ENCODE peak calls at places on chromosome 19, in six cellular contexts. One of them, this sample, is unnamed.

GRCh38 chr19:33671211-33671610 is 49.5 kb downstream of the CHST8 start:
- DNase-seq in LNCaP clone FGC: no peak
- DNase-seq in endothelial cell: no peak
- DNase-seq in RWPE1: no peak
- DNase-seq in GM23338: no peak
- DNase-seq in OCI-LY7: no peak
- DNase-seq in this sample: no peak

GRCh38 chr19:30718728-30719127 is 346.5 kb downstream of the ZNF536 start:
- DNase-seq in LNCaP clone FGC: no peak
- DNase-seq in GM23338: no peak
- DNase-seq in OCI-LY7: no peak
- DNase-seq in endothelial cell: no peak
- DNase-seq in RWPE1: peak
- DNase-seq in this sample: no peak

GRCh38 chr19:43446746-43447489 is 18.5 kb downstream of the LYPD3 start:
- DNase-seq in LNCaP clone FGC: no peak
- DNase-seq in OCI-LY7: peak
- DNase-seq in GM23338: peak
- DNase-seq in endothelial cell: peak
- DNase-seq in RWPE1: peak
- DNase-seq in this sample: peak

GRCh38 chr19:10111405-10111811 is at the start of gene P2RY11:
- DNase-seq in OCI-LY7: no peak
- DNase-seq in RWPE1: no peak
- DNase-seq in GM23338: no peak
- DNase-seq in endothelial cell: no peak
- DNase-seq in LNCaP clone FGC: no peak
- DNase-seq in this sample: peak

GRCh38 chr19:47745010-47745901 is at the start of gene NOP53:
- DNase-seq in RWPE1: peak
- DNase-seq in LNCaP clone FGC: peak
- DNase-seq in GM23338: peak
- DNase-seq in endothelial cell: peak
- DNase-seq in OCI-LY7: peak
- DNase-seq in this sample: peak

GRCh38 chr19:413756-414420 is 4.9 kb upstream of the C2CD4C start:
- DNase-seq in LNCaP clone FGC: no peak
- DNase-seq in OCI-LY7: no peak
- DNase-seq in endothelial cell: no peak
- DNase-seq in RWPE1: no peak
- DNase-seq in GM23338: no peak
- DNase-seq in this sample: no peak

GRCh38 chr19:28577666-28578065 is 635.3 kb downstream of the UQCRFS1 start:
- DNase-seq in endothelial cell: no peak
- DNase-seq in RWPE1: no peak
- DNase-seq in OCI-LY7: no peak
- DNase-seq in GM23338: no peak
- DNase-seq in LNCaP clone FGC: no peak
- DNase-seq in this sample: no peak

GRCh38 chr19:58396691-58397532 is 1.5 kb downstream of the RNF225 start:
- DNase-seq in OCI-LY7: no peak
- DNase-seq in GM23338: peak
- DNase-seq in RWPE1: no peak
- DNase-seq in endothelial cell: no peak
- DNase-seq in LNCaP clone FGC: no peak
- DNase-seq in this sample: no peak

GRCh38 chr19:45881909-45882528 is 3.9 kb downstream of the IRF2BP1 start:
- DNase-seq in LNCaP clone FGC: no peak
- DNase-seq in endothelial cell: no peak
- DNase-seq in GM23338: peak
- DNase-seq in RWPE1: no peak
- DNase-seq in OCI-LY7: peak
- DNase-seq in this sample: no peak

GRCh38 chr19:10417598-10418280 is 2.6 kb upstream of the PDE4A start:
- DNase-seq in OCI-LY7: peak
- DNase-seq in LNCaP clone FGC: no peak
- DNase-seq in endothelial cell: no peak
- DNase-seq in RWPE1: no peak
- DNase-seq in GM23338: peak
- DNase-seq in this sample: no peak

GRCh38 chr19:16327911-16328823 is 3.5 kb downstream of the KLF2 start:
- DNase-seq in endothelial cell: no peak
- DNase-seq in LNCaP clone FGC: no peak
- DNase-seq in OCI-LY7: peak
- DNase-seq in GM23338: no peak
- DNase-seq in RWPE1: peak
- DNase-seq in this sample: no peak

GRCh38 chr19:35665604-35666003 is 713 bp upstream of the UPK1A start:
- DNase-seq in OCI-LY7: no peak
- DNase-seq in GM23338: no peak
- DNase-seq in LNCaP clone FGC: no peak
- DNase-seq in endothelial cell: no peak
- DNase-seq in RWPE1: no peak
- DNase-seq in this sample: no peak

GRCh38 chr19:43572172-43572588 is 3.1 kb downstream of the XRCC1 start:
- DNase-seq in OCI-LY7: no peak
- DNase-seq in endothelial cell: no peak
- DNase-seq in GM23338: no peak
- DNase-seq in RWPE1: no peak
- DNase-seq in LNCaP clone FGC: no peak
- DNase-seq in this sample: no peak

GRCh38 chr19:709965-710714 is 1.4 kb downstream of the PALM start:
- DNase-seq in OCI-LY7: no peak
- DNase-seq in RWPE1: no peak
- DNase-seq in endothelial cell: no peak
- DNase-seq in LNCaP clone FGC: no peak
- DNase-seq in GM23338: no peak
- DNase-seq in this sample: no peak

GRCh38 chr19:30206187-30206586 is 166.0 kb upstream of the ZNF536 start:
- DNase-seq in OCI-LY7: no peak
- DNase-seq in GM23338: no peak
- DNase-seq in LNCaP clone FGC: no peak
- DNase-seq in RWPE1: no peak
- DNase-seq in endothelial cell: no peak
- DNase-seq in this sample: no peak

GRCh38 chr19:56405062-56405461 is 930 bp downstream of the ZNF583 start:
- DNase-seq in RWPE1: no peak
- DNase-seq in GM23338: no peak
- DNase-seq in OCI-LY7: no peak
- DNase-seq in LNCaP clone FGC: no peak
- DNase-seq in endothelial cell: no peak
- DNase-seq in this sample: no peak

GRCh38 chr19:29410974-29411615 is 114.7 kb upstream of the VSTM2B start:
- DNase-seq in LNCaP clone FGC: no peak
- DNase-seq in OCI-LY7: no peak
- DNase-seq in GM23338: no peak
- DNase-seq in endothelial cell: no peak
- DNase-seq in RWPE1: no peak
- DNase-seq in this sample: no peak

GRCh38 chr19:16085115-16085514 is 8.8 kb downstream of the TPM4 start:
- DNase-seq in RWPE1: no peak
- DNase-seq in GM23338: no peak
- DNase-seq in LNCaP clone FGC: no peak
- DNase-seq in OCI-LY7: no peak
- DNase-seq in endothelial cell: no peak
- DNase-seq in this sample: no peak

GRCh38 chr19:23999821-24000610 is 85.3 kb downstream of the ZNF726 start:
- DNase-seq in OCI-LY7: no peak
- DNase-seq in GM23338: no peak
- DNase-seq in endothelial cell: no peak
- DNase-seq in LNCaP clone FGC: no peak
- DNase-seq in RWPE1: peak
- DNase-seq in this sample: no peak

GRCh38 chr19:39059302-39059701 is 24.9 kb upstream of the ACP7 start:
- DNase-seq in endothelial cell: no peak
- DNase-seq in GM23338: no peak
- DNase-seq in OCI-LY7: no peak
- DNase-seq in LNCaP clone FGC: no peak
- DNase-seq in RWPE1: no peak
- DNase-seq in this sample: no peak

GRCh38 chr19:50601407-50602088 is 33.3 kb upstream of the LRRC4B start:
- DNase-seq in OCI-LY7: no peak
- DNase-seq in LNCaP clone FGC: no peak
- DNase-seq in GM23338: no peak
- DNase-seq in endothelial cell: no peak
- DNase-seq in RWPE1: no peak
- DNase-seq in this sample: no peak

GRCh38 chr19:35822579-35822978 is 9.9 kb upstream of the PRODH2 start:
- DNase-seq in endothelial cell: no peak
- DNase-seq in OCI-LY7: no peak
- DNase-seq in RWPE1: no peak
- DNase-seq in LNCaP clone FGC: no peak
- DNase-seq in GM23338: no peak
- DNase-seq in this sample: no peak

GRCh38 chr19:35545855-35546381 is 492 bp downstream of the TMEM147 start:
- DNase-seq in GM23338: peak
- DNase-seq in LNCaP clone FGC: no peak
- DNase-seq in OCI-LY7: peak
- DNase-seq in RWPE1: peak
- DNase-seq in endothelial cell: peak
- DNase-seq in this sample: peak

GRCh38 chr19:13121551-13122274 is 3.6 kb downstream of the NACC1 start:
- DNase-seq in endothelial cell: no peak
- DNase-seq in LNCaP clone FGC: no peak
- DNase-seq in RWPE1: no peak
- DNase-seq in OCI-LY7: no peak
- DNase-seq in GM23338: no peak
- DNase-seq in this sample: no peak

GRCh38 chr19:35348909-35349611 is 1.4 kb downstream of the FFAR1 start:
- DNase-seq in GM23338: peak
- DNase-seq in endothelial cell: no peak
- DNase-seq in LNCaP clone FGC: no peak
- DNase-seq in OCI-LY7: peak
- DNase-seq in RWPE1: no peak
- DNase-seq in this sample: no peak

GRCh38 chr19:29014857-29015436 is 198.0 kb downstream of the UQCRFS1 start:
- DNase-seq in GM23338: peak
- DNase-seq in OCI-LY7: no peak
- DNase-seq in RWPE1: no peak
- DNase-seq in endothelial cell: no peak
- DNase-seq in LNCaP clone FGC: no peak
- DNase-seq in this sample: no peak

GRCh38 chr19:46355991-46356669 is 9.2 kb downstream of the PPP5C start:
- DNase-seq in RWPE1: no peak
- DNase-seq in OCI-LY7: no peak
- DNase-seq in endothelial cell: no peak
- DNase-seq in GM23338: no peak
- DNase-seq in LNCaP clone FGC: no peak
- DNase-seq in this sample: no peak

GRCh38 chr19:44905437-44906160 is at the start of gene APOE:
- DNase-seq in GM23338: peak
- DNase-seq in RWPE1: no peak
- DNase-seq in endothelial cell: peak
- DNase-seq in OCI-LY7: no peak
- DNase-seq in LNCaP clone FGC: no peak
- DNase-seq in this sample: no peak

GRCh38 chr19:30559446-30559845 is 187.3 kb downstream of the ZNF536 start:
- DNase-seq in OCI-LY7: no peak
- DNase-seq in GM23338: no peak
- DNase-seq in LNCaP clone FGC: no peak
- DNase-seq in endothelial cell: no peak
- DNase-seq in RWPE1: no peak
- DNase-seq in this sample: no peak

GRCh38 chr19:43300876-43301765 is 31.8 kb upstream of the PSG9 start:
- DNase-seq in RWPE1: no peak
- DNase-seq in OCI-LY7: no peak
- DNase-seq in endothelial cell: no peak
- DNase-seq in LNCaP clone FGC: no peak
- DNase-seq in GM23338: no peak
- DNase-seq in this sample: no peak

GRCh38 chr19:38658462-38659306 is 11.2 kb downstream of the ACTN4 start:
- DNase-seq in endothelial cell: no peak
- DNase-seq in RWPE1: peak
- DNase-seq in GM23338: no peak
- DNase-seq in OCI-LY7: no peak
- DNase-seq in LNCaP clone FGC: peak
- DNase-seq in this sample: no peak

GRCh38 chr19:4534836-4535658 is at the start of gene PLIN5:
- DNase-seq in endothelial cell: peak
- DNase-seq in OCI-LY7: peak
- DNase-seq in LNCaP clone FGC: no peak
- DNase-seq in RWPE1: peak
- DNase-seq in GM23338: peak
- DNase-seq in this sample: no peak
- TF ChIP-seq CTCF in endothelial cell: no peak
- TF ChIP-seq CTCF in OCI-LY7: peak
- TF ChIP-seq CTCF in LNCaP clone FGC: no peak
- TF ChIP-seq CTCF in RWPE1: no peak
- TF ChIP-seq CTCF in GM23338: no peak
- TF ChIP-seq CTCF in this sample: no peak

GRCh38 chr19:5567360-5567970 is at the start of gene TINCR:
- DNase-seq in OCI-LY7: no peak
- DNase-seq in GM23338: peak
- DNase-seq in RWPE1: no peak
- DNase-seq in endothelial cell: peak
- DNase-seq in LNCaP clone FGC: no peak
- DNase-seq in this sample: no peak
- TF ChIP-seq CTCF in OCI-LY7: no peak
- TF ChIP-seq CTCF in GM23338: no peak
- TF ChIP-seq CTCF in RWPE1: no peak
- TF ChIP-seq CTCF in endothelial cell: no peak
- TF ChIP-seq CTCF in LNCaP clone FGC: no peak
- TF ChIP-seq CTCF in this sample: no peak

DNA sequence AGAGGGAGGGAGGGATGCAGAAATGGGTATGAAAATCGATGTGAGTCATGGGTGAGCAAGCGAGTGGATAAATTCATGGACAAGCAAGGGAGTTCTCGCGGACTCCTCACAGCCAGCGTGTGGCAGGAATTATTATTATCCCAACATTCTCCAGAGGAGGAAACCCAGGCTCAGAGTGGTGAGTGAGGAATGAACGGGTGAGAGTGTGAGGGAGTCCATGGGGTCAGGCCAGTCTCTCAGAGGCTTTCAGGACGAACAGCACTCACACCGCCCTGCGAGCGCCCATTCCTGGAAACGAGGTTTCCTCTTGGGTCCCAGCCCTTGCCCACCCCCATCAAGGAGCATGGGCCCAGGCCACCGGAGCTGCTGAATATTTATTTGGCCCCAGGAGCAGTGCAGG is 6.3 kb upstream of the DNAAF3 start:
- DNase-seq in RWPE1: peak
- DNase-seq in GM23338: no peak
- DNase-seq in LNCaP clone FGC: no peak
- DNase-seq in OCI-LY7: no peak
- DNase-seq in endothelial cell: no peak
- DNase-seq in this sample: no peak
- TF ChIP-seq CTCF in RWPE1: no peak
- TF ChIP-seq CTCF in GM23338: no peak
- TF ChIP-seq CTCF in LNCaP clone FGC: no peak
- TF ChIP-seq CTCF in OCI-LY7: no peak
- TF ChIP-seq CTCF in endothelial cell: no peak
- TF ChIP-seq CTCF in this sample: no peak

DNA sequence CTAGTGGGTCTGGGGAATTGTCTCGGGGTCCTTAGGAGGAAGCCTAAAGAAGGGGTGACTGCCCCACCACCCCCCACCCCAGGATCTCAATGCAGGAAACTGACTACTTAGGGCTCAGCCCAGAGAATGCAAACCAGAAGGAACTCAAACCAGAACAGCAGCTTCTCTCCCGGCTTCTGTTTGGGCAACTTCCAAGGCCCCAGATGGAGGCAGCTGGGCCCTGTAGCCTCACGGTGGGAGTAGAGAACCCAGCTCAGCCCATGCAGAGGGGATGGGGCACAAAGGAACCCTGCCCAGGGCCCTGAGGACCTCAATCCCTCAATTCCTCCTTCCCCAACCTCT is 2.3 kb downstream of the ADGRE5 start:
- DNase-seq in GM23338: no peak
- DNase-seq in endothelial cell: no peak
- DNase-seq in LNCaP clone FGC: no peak
- DNase-seq in OCI-LY7: no peak
- DNase-seq in RWPE1: no peak
- DNase-seq in this sample: no peak
- TF ChIP-seq CTCF in GM23338: no peak
- TF ChIP-seq CTCF in endothelial cell: no peak
- TF ChIP-seq CTCF in LNCaP clone FGC: no peak
- TF ChIP-seq CTCF in OCI-LY7: no peak
- TF ChIP-seq CTCF in RWPE1: no peak
- TF ChIP-seq CTCF in this sample: no peak

This sample was measured in GM12864.